ENCODE peak calls at places on chromosomes 16 and 17, in four cellular contexts. One of them, this sample, is unnamed. For H3K36me3, the result is how much of the 10 kb centered on the place peaks cover.

GRCh38 chr16:25692307-25692706 is 548 bp downstream of the HS3ST4 start:
- DNase-seq in upper lobe of left lung: no peak
- DNase-seq in psoas muscle: no peak
- DNase-seq in neural progenitor cell: peak
- DNase-seq in this sample: no peak

GRCh38 chr16:72195609-72196008 is 23.7 kb upstream of the PMFBP1 start:
- DNase-seq in psoas muscle: no peak
- DNase-seq in upper lobe of left lung: peak
- DNase-seq in neural progenitor cell: peak
- DNase-seq in this sample: no peak

GRCh38 chr16:73170587-73170986 is 122.7 kb upstream of the ZFHX3 start:
- DNase-seq in neural progenitor cell: no peak
- DNase-seq in psoas muscle: no peak
- DNase-seq in upper lobe of left lung: no peak
- DNase-seq in this sample: no peak

GRCh38 chr16:12613131-12613991 is 190.3 kb downstream of the CPPED1 start:
- DNase-seq in upper lobe of left lung: no peak
- DNase-seq in psoas muscle: no peak
- DNase-seq in neural progenitor cell: no peak
- DNase-seq in this sample: no peak

GRCh38 chr16:67258160-67258835 is 9.5 kb downstream of the SLC9A5 start:
- DNase-seq in neural progenitor cell: no peak
- DNase-seq in upper lobe of left lung: no peak
- DNase-seq in psoas muscle: peak
- DNase-seq in this sample: no peak

GRCh38 chr17:28008526-28008925 is 34.0 kb upstream of the NLK start:
- DNase-seq in psoas muscle: no peak
- DNase-seq in neural progenitor cell: peak
- DNase-seq in upper lobe of left lung: no peak
- DNase-seq in this sample: no peak

GRCh38 chr16:46970089-46970488 is 3.4 kb downstream of the DNAJA2 start:
- DNase-seq in neural progenitor cell: no peak
- DNase-seq in upper lobe of left lung: no peak
- DNase-seq in psoas muscle: peak
- DNase-seq in this sample: no peak

GRCh38 chr17:37405955-37406634 is 541 bp downstream of the ACACA start:
- DNase-seq in upper lobe of left lung: no peak
- DNase-seq in neural progenitor cell: no peak
- DNase-seq in psoas muscle: no peak
- DNase-seq in this sample: no peak

GRCh38 chr16:89322381-89323119 is 105.0 kb downstream of the ZNF778 start:
- DNase-seq in upper lobe of left lung: peak
- DNase-seq in neural progenitor cell: peak
- DNase-seq in psoas muscle: peak
- DNase-seq in this sample: no peak

GRCh38 chr17:81941484-81942166 is 4.5 kb upstream of the PYCR1 start:
- DNase-seq in neural progenitor cell: peak
- DNase-seq in psoas muscle: peak
- DNase-seq in upper lobe of left lung: no peak
- DNase-seq in this sample: no peak

GRCh38 chr16:27495191-27495590 is 54.5 kb downstream of the GTF3C1 start:
- DNase-seq in neural progenitor cell: no peak
- DNase-seq in upper lobe of left lung: no peak
- DNase-seq in psoas muscle: no peak
- DNase-seq in this sample: no peak

GRCh38 chr16:67430504-67431076 is 331 bp upstream of the HSD11B2 start:
- DNase-seq in upper lobe of left lung: peak
- DNase-seq in psoas muscle: no peak
- DNase-seq in neural progenitor cell: peak
- DNase-seq in this sample: no peak

GRCh38 chr17:16106161-16106891 is 106.7 kb downstream of the TTC19 start:
- DNase-seq in neural progenitor cell: no peak
- DNase-seq in psoas muscle: no peak
- DNase-seq in upper lobe of left lung: no peak
- DNase-seq in this sample: no peak

GRCh38 chr17:36850794-36851193 is 86.5 kb upstream of the LHX1 start:
- DNase-seq in neural progenitor cell: no peak
- DNase-seq in upper lobe of left lung: no peak
- DNase-seq in psoas muscle: no peak
- DNase-seq in this sample: no peak

GRCh38 chr17:67076290-67076689 is 31.9 kb downstream of the CACNG1 start:
- DNase-seq in psoas muscle: no peak
- DNase-seq in neural progenitor cell: no peak
- DNase-seq in upper lobe of left lung: no peak
- DNase-seq in this sample: no peak

GRCh38 chr17:50953831-50954601 is 87.9 kb upstream of the TOB1 start:
- DNase-seq in neural progenitor cell: peak
- DNase-seq in upper lobe of left lung: no peak
- DNase-seq in psoas muscle: peak
- DNase-seq in this sample: peak

GRCh38 chr17:33739714-33740113 is 446.6 kb upstream of the ASIC2 start:
- DNase-seq in upper lobe of left lung: no peak
- DNase-seq in neural progenitor cell: no peak
- DNase-seq in psoas muscle: no peak
- DNase-seq in this sample: no peak

GRCh38 chr16:27112093-27112811 is 45.5 kb downstream of the C16orf82 start:
- DNase-seq in upper lobe of left lung: no peak
- DNase-seq in neural progenitor cell: no peak
- DNase-seq in psoas muscle: no peak
- DNase-seq in this sample: no peak

GRCh38 chr16:51133130-51133529 is 17.9 kb downstream of the SALL1 start:
- DNase-seq in upper lobe of left lung: no peak
- DNase-seq in psoas muscle: no peak
- DNase-seq in neural progenitor cell: no peak
- DNase-seq in this sample: no peak

GRCh38 chr17:45429338-45430005 is 3.2 kb downstream of the ARHGAP27 start:
- DNase-seq in neural progenitor cell: peak
- DNase-seq in upper lobe of left lung: peak
- DNase-seq in psoas muscle: peak
- DNase-seq in this sample: no peak

GRCh38 chr16:57652695-57653471 is 15.2 kb upstream of the ADGRG3 start:
- DNase-seq in neural progenitor cell: no peak
- DNase-seq in psoas muscle: no peak
- DNase-seq in upper lobe of left lung: peak
- DNase-seq in this sample: no peak

GRCh38 chr17:2996938-2997670 is 66.3 kb downstream of the OR1D5 start:
- DNase-seq in neural progenitor cell: no peak
- DNase-seq in upper lobe of left lung: no peak
- DNase-seq in psoas muscle: no peak
- DNase-seq in this sample: no peak

GRCh38 chr17:81885454-81885853 is 5.9 kb downstream of the ALYREF start:
- DNase-seq in psoas muscle: no peak
- DNase-seq in upper lobe of left lung: no peak
- DNase-seq in neural progenitor cell: no peak
- DNase-seq in this sample: no peak

DNA sequence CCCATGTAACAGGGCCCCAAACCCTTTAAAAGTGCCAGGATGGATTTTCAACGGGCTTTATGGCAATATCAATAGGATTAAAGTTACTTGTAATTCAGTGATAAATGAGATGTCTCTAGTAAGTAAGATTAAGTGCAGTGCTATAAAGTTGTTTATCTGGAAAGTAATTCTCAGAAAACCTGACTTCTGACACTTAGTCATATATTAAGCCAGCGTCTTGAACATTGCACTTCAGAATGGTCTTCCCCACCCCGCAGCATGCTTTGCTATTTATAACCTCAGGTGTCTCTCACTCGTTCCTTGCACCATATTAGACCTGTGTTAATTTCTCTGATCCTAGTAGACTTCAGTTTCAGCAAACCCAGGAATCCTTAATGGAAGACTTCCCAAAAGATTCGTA is 2.1 kb upstream of the MAF start:
- DNase-seq in neural progenitor cell: no peak
- DNase-seq in psoas muscle: no peak
- DNase-seq in upper lobe of left lung: no peak
- DNase-seq in this sample: no peak
- H3K4me3 ChIP-seq in neural progenitor cell: peak
- H3K4me3 ChIP-seq in psoas muscle: peak
- H3K4me3 ChIP-seq in upper lobe of left lung: peak
- H3K4me3 ChIP-seq in this sample: no peak

DNA sequence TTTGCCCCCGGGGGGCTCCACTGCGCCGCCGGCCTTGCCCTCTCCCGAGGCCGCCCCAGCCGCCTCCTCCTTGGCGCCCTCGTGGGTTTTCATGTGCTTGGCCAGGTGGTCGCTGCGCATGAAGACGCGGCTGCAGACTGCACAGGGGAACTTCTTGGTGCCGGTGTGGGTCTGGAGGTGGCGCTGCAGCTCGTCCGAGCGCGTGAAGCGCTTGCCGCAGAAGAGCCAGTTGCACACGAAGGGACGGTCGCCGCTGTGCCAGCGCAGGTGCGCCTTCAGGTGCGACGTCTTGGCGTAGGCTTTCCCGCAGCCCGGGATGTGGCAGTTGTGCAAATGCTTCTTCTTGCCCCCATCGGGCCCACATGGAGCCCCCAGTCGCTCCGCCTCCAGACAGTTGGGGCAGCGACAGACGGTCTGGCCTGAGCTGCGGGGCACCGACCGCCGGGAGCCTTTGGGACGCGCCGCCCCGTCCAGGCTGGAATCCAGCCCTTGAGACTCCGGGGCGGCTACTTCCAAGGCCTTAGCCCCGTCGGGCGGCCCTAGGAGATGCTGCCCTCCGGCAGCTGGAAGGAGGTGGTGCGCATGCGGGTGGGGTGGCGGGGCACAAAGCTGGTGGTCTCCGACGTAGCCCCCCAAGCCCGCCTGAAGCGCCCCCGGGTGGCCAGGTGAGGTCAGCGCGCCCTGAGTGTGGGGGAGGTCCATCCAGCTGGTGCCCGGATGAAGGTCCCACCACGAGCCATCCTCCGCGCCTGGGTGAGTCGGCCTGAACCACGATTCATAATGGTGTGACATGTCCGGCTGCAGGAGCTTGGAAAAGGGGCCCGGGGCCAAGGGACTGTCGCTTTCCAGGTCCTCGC is 3.4 kb downstream of the SP6 start:
- DNase-seq in neural progenitor cell: peak
- DNase-seq in upper lobe of left lung: peak
- DNase-seq in psoas muscle: no peak
- DNase-seq in this sample: no peak
- TF ChIP-seq CTCF in neural progenitor cell: peak
- TF ChIP-seq CTCF in upper lobe of left lung: no peak
- TF ChIP-seq CTCF in psoas muscle: peak
- TF ChIP-seq CTCF in this sample: peak

DNA sequence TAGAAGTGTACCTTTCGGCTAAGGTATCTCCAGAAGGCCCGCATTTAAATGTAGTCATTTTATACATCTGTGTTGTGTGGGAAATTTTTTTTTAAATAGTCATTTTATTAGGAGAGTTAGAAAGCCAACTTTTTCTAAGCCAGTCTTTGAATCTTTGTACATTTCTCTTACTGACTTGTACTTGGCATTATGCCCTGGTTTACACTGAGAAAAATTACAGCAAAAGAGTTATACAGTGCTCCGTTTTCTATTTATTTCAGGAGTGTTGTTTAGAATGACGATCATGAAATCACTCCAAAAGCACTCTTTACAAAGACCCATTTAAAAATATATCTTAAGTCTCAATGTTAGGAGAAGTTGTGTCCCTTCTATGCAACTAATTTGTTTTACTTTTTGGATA is 91.9 kb downstream of the CYB561 start:
- DNase-seq in neural progenitor cell: no peak
- DNase-seq in psoas muscle: no peak
- DNase-seq in upper lobe of left lung: no peak
- DNase-seq in this sample: no peak
- H3K36me3 ChIP-seq in neural progenitor cell: under half
- H3K36me3 ChIP-seq in psoas muscle: under half
- H3K36me3 ChIP-seq in upper lobe of left lung: under half
- H3K36me3 ChIP-seq in this sample: under half

DNA sequence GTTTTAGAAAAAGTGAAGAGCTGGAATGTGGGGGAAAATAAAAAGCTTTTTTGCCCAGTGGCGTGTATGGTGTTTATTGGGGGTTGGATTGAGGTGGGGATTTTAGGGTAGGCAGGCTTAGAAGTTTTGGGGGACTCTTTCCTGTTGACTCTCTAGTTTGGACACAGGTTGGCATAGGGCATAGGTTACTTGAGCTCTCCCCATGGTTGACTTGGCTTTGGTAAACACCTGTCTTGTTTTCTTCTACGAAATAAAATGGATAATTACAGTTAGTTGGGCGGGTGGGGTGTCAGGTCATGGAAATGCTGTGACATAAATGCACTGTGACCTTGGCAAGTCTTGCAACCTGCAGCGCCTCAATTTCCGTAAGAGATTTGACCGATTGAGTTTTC is 680 bp upstream of the TAOK2 start:
- DNase-seq in psoas muscle: no peak
- DNase-seq in upper lobe of left lung: no peak
- DNase-seq in neural progenitor cell: no peak
- DNase-seq in this sample: no peak
- H3K4me3 ChIP-seq in psoas muscle: peak
- H3K4me3 ChIP-seq in upper lobe of left lung: peak
- H3K4me3 ChIP-seq in neural progenitor cell: no peak
- H3K4me3 ChIP-seq in this sample: no peak

GRCh38 chr16:1779741-1780676 is 2.4 kb downstream of the SPSB3 start:
- DNase-seq in neural progenitor cell: no peak
- DNase-seq in psoas muscle: peak
- DNase-seq in upper lobe of left lung: peak
- DNase-seq in this sample: peak

GRCh38 chr16:1781254-1781653 is 1.1 kb downstream of the SPSB3 start:
- DNase-seq in neural progenitor cell: no peak
- DNase-seq in upper lobe of left lung: peak
- DNase-seq in psoas muscle: peak
- DNase-seq in this sample: no peak

GRCh38 chr16:1780677-1781072 is 1.7 kb downstream of the SPSB3 start:
- DNase-seq in neural progenitor cell: no peak
- DNase-seq in upper lobe of left lung: no peak
- DNase-seq in psoas muscle: no peak
- DNase-seq in this sample: no peak

GRCh38 chr16:1782408-1783247 is at the start of the genes NUBP2 and SPSB3:
- DNase-seq in upper lobe of left lung: peak
- DNase-seq in neural progenitor cell: peak
- DNase-seq in psoas muscle: peak
- DNase-seq in this sample: peak

GRCh38 chr16:1781758-1782407 is 488 bp downstream of the SPSB3 start:
- DNase-seq in neural progenitor cell: peak
- DNase-seq in upper lobe of left lung: peak
- DNase-seq in psoas muscle: peak
- DNase-seq in this sample: peak
- TF ChIP-seq CTCF in neural progenitor cell: peak
- TF ChIP-seq CTCF in upper lobe of left lung: no peak
- TF ChIP-seq CTCF in psoas muscle: no peak
- TF ChIP-seq CTCF in this sample: no peak

This sample was measured in GM06990.